ENCODE peak calls at places on chromosome 19, in four cellular contexts. T is C1 segment of cervical spinal cord, E is midbrain, F is T-helper 2 cell. D is an unnamed sample.
A peak's percentile ranks its signal among the peaks of the same experiment; 100 is the strongest.

GRCh38 chr19:8515317-8515716 is 1.4 kb upstream of the ZNF414 start:
- DNase-seq in T (no peak), E (no peak), F (peak; percentile 46), D (no peak)

GRCh38 chr19:6292006-6292405 is 12.2 kb upstream of the MLLT1 start:
- DNase-seq in T (no peak), E (no peak), F (no peak), D (no peak)

GRCh38 chr19:47377208-47377701 is 28.1 kb downstream of the DHX34 start:
- DNase-seq in T (no peak), E (peak; percentile 7), F (no peak), D (no peak)

GRCh38 chr19:32453736-32454135 is 48.2 kb downstream of the DPY19L3 start:
- DNase-seq in T (no peak), E (no peak), F (no peak), D (no peak)

GRCh38 chr19:16381756-16382401 is 57.3 kb downstream of the KLF2 start:
- DNase-seq in T (peak; percentile 66), E (peak; percentile 68), F (no peak), D (peak; percentile 73)

GRCh38 chr19:35846038-35846668 is 6.2 kb downstream of the NPHS1 start:
- DNase-seq in T (no peak), E (no peak), F (no peak), D (no peak)

GRCh38 chr19:16945364-16945714 is 56.5 kb downstream of the F2RL3 start:
- DNase-seq in T (no peak), E (no peak), F (no peak), D (no peak)

GRCh38 chr19:49145485-49146407 is 9.4 kb downstream of the HRC start:
- DNase-seq in T (peak; percentile 70), E (peak; percentile 86), F (peak; percentile 68), D (peak; percentile 71)

GRCh38 chr19:2634960-2635359 is 67.5 kb downstream of the GNG7 start:
- DNase-seq in T (no peak), E (no peak), F (no peak), D (no peak)

GRCh38 chr19:41926028-41926860 is 2.0 kb downstream of the ERFL start:
- DNase-seq in T (no peak), E (no peak), F (no peak), D (no peak)

GRCh38 chr19:45499196-45500180 is 1.2 kb downstream of the PPM1N start:
- DNase-seq in T (no peak), E (no peak), F (peak; percentile 50), D (no peak)